ENCODE peak calls at places on chromosomes 4 and X, in seven cellular contexts. One of them, this sample, is unnamed. For H3K27me3, the result is how much of the 10 kb centered on the place peaks cover.

GRCh38 chr4:4506961-4507360 is 34.9 kb downstream of the STX18 start:
- DNase-seq in GM23248: no peak
- DNase-seq in SJSA1: no peak
- DNase-seq in PC-3: no peak
- DNase-seq in tibial artery: no peak
- DNase-seq in astrocyte: no peak
- DNase-seq in adrenal gland: no peak
- DNase-seq in this sample: no peak

GRCh38 chr4:67922697-67923096 is 38.9 kb upstream of the TMPRSS11D start:
- DNase-seq in GM23248: peak
- DNase-seq in SJSA1: no peak
- DNase-seq in PC-3: no peak
- DNase-seq in tibial artery: no peak
- DNase-seq in astrocyte: peak
- DNase-seq in adrenal gland: no peak
- DNase-seq in this sample: no peak

GRCh38 chr4:56671373-56671772 is 9.7 kb downstream of the HOPX start:
- DNase-seq in GM23248: no peak
- DNase-seq in SJSA1: no peak
- DNase-seq in PC-3: no peak
- DNase-seq in tibial artery: no peak
- DNase-seq in astrocyte: no peak
- DNase-seq in adrenal gland: no peak
- DNase-seq in this sample: no peak

GRCh38 chr4:163404570-163404969 is 60.9 kb downstream of the NPY5R start:
- DNase-seq in GM23248: no peak
- DNase-seq in SJSA1: no peak
- DNase-seq in PC-3: no peak
- DNase-seq in tibial artery: no peak
- DNase-seq in astrocyte: no peak
- DNase-seq in adrenal gland: no peak
- DNase-seq in this sample: no peak

GRCh38 chr4:147853706-147854105 is 121.8 kb downstream of the ARHGAP10 start:
- DNase-seq in GM23248: peak
- DNase-seq in SJSA1: no peak
- DNase-seq in PC-3: no peak
- DNase-seq in tibial artery: no peak
- DNase-seq in astrocyte: no peak
- DNase-seq in adrenal gland: no peak
- DNase-seq in this sample: no peak

GRCh38 chrX:123454712-123455431 is 270.8 kb downstream of the GRIA3 start:
- DNase-seq in GM23248: peak
- DNase-seq in SJSA1: no peak
- DNase-seq in PC-3: no peak
- DNase-seq in tibial artery: no peak
- DNase-seq in astrocyte: no peak
- DNase-seq in adrenal gland: no peak
- DNase-seq in this sample: no peak

GRCh38 chr4:113725963-113726362 is 35.6 kb downstream of the CAMK2D start:
- DNase-seq in GM23248: no peak
- DNase-seq in SJSA1: no peak
- DNase-seq in PC-3: no peak
- DNase-seq in tibial artery: no peak
- DNase-seq in astrocyte: no peak
- DNase-seq in adrenal gland: no peak
- DNase-seq in this sample: no peak

GRCh38 chr4:42809419-42810084 is 83.0 kb upstream of the GRXCR1 start:
- DNase-seq in GM23248: no peak
- DNase-seq in SJSA1: no peak
- DNase-seq in PC-3: no peak
- DNase-seq in tibial artery: no peak
- DNase-seq in astrocyte: no peak
- DNase-seq in adrenal gland: no peak
- DNase-seq in this sample: no peak

GRCh38 chr4:169971456-169972015 is 54.7 kb downstream of the MFAP3L start:
- DNase-seq in GM23248: peak
- DNase-seq in SJSA1: no peak
- DNase-seq in PC-3: no peak
- DNase-seq in tibial artery: peak
- DNase-seq in astrocyte: peak
- DNase-seq in adrenal gland: no peak
- DNase-seq in this sample: no peak

GRCh38 chr4:143599827-143600226 is 86.3 kb downstream of the SMARCA5 start:
- DNase-seq in GM23248: peak
- DNase-seq in SJSA1: no peak
- DNase-seq in PC-3: no peak
- DNase-seq in tibial artery: no peak
- DNase-seq in astrocyte: no peak
- DNase-seq in adrenal gland: no peak
- DNase-seq in this sample: no peak

GRCh38 chr4:76308548-76308947 is 2.0 kb downstream of the STBD1 start:
- DNase-seq in GM23248: no peak
- DNase-seq in SJSA1: no peak
- DNase-seq in PC-3: no peak
- DNase-seq in tibial artery: no peak
- DNase-seq in astrocyte: no peak
- DNase-seq in adrenal gland: no peak
- DNase-seq in this sample: no peak

GRCh38 chr4:114264877-114265291 is 285.4 kb upstream of the ARSJ start:
- DNase-seq in GM23248: peak
- DNase-seq in SJSA1: no peak
- DNase-seq in PC-3: peak
- DNase-seq in tibial artery: no peak
- DNase-seq in astrocyte: peak
- DNase-seq in adrenal gland: no peak
- DNase-seq in this sample: no peak

GRCh38 chr4:45100936-45101818 is 374.8 kb upstream of the GNPDA2 start:
- DNase-seq in GM23248: no peak
- DNase-seq in SJSA1: no peak
- DNase-seq in PC-3: no peak
- DNase-seq in tibial artery: no peak
- DNase-seq in astrocyte: no peak
- DNase-seq in adrenal gland: no peak
- DNase-seq in this sample: no peak

GRCh38 chr4:38765391-38765790 is 17.4 kb downstream of the TLR10 start:
- DNase-seq in GM23248: peak
- DNase-seq in SJSA1: no peak
- DNase-seq in PC-3: peak
- DNase-seq in tibial artery: no peak
- DNase-seq in astrocyte: peak
- DNase-seq in adrenal gland: no peak
- DNase-seq in this sample: peak

GRCh38 chrX:133005038-133005437 is 46.6 kb upstream of the HS6ST2 start:
- DNase-seq in GM23248: peak
- DNase-seq in SJSA1: no peak
- DNase-seq in PC-3: peak
- DNase-seq in tibial artery: no peak
- DNase-seq in astrocyte: peak
- DNase-seq in adrenal gland: no peak
- DNase-seq in this sample: no peak

GRCh38 chr4:146330392-146330791 is 116.1 kb downstream of the REELD1 start:
- DNase-seq in GM23248: peak
- DNase-seq in SJSA1: no peak
- DNase-seq in PC-3: peak
- DNase-seq in tibial artery: no peak
- DNase-seq in astrocyte: peak
- DNase-seq in adrenal gland: no peak
- DNase-seq in this sample: no peak

GRCh38 chrX:130704053-130705038 is 198.7 kb downstream of the ENOX2 start:
- DNase-seq in GM23248: peak
- DNase-seq in SJSA1: no peak
- DNase-seq in PC-3: peak
- DNase-seq in tibial artery: no peak
- DNase-seq in astrocyte: peak
- DNase-seq in adrenal gland: no peak
- DNase-seq in this sample: peak

GRCh38 chr4:92304073-92304472 is 307 bp downstream of the GRID2 start:
- DNase-seq in GM23248: no peak
- DNase-seq in SJSA1: no peak
- DNase-seq in PC-3: peak
- DNase-seq in tibial artery: no peak
- DNase-seq in astrocyte: no peak
- DNase-seq in adrenal gland: no peak
- DNase-seq in this sample: no peak

GRCh38 chr4:77002321-77002720 is 52.8 kb downstream of the SEPTIN11 start:
- DNase-seq in GM23248: no peak
- DNase-seq in SJSA1: no peak
- DNase-seq in PC-3: no peak
- DNase-seq in tibial artery: no peak
- DNase-seq in astrocyte: peak
- DNase-seq in adrenal gland: no peak
- DNase-seq in this sample: no peak

GRCh38 chr4:125043453-125043852 is 271.3 kb upstream of the FAT4 start:
- DNase-seq in GM23248: no peak
- DNase-seq in SJSA1: no peak
- DNase-seq in PC-3: no peak
- DNase-seq in tibial artery: no peak
- DNase-seq in astrocyte: peak
- DNase-seq in adrenal gland: no peak
- DNase-seq in this sample: no peak

GRCh38 chrX:16436348-16437188 is 213.4 kb upstream of the S100G start:
- DNase-seq in GM23248: peak
- DNase-seq in SJSA1: peak
- DNase-seq in PC-3: peak
- DNase-seq in tibial artery: peak
- DNase-seq in astrocyte: peak
- DNase-seq in adrenal gland: peak
- DNase-seq in this sample: peak

DNA sequence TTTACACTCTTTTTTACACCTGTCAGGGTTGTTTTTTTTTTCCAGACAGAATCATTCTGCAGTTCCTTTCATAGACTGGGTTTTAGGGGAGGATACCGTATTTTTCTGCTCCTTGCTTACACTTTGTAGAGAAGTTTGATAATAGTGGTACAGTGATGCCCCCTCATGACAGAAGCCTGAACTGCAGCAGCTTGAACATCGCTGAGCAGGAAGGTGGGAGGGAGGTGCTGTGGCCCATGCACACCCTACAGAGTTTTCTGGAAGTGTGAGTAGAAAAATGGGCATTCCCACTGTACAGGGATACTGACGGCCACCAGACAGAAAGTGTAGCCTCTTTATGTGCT is 54.5 kb downstream of the RAB40A start:
- DNase-seq in GM23248: peak
- DNase-seq in SJSA1: peak
- DNase-seq in PC-3: peak
- DNase-seq in tibial artery: peak
- DNase-seq in astrocyte: peak
- DNase-seq in adrenal gland: peak
- DNase-seq in this sample: peak
- H3K27me3 ChIP-seq in GM23248: under half
- H3K27me3 ChIP-seq in SJSA1: under half
- H3K27me3 ChIP-seq in PC-3: under half
- H3K27me3 ChIP-seq in tibial artery: under half
- H3K27me3 ChIP-seq in astrocyte: under half
- H3K27me3 ChIP-seq in adrenal gland: under half
- H3K27me3 ChIP-seq in this sample: under half

GRCh38 chr4:185500035-185500434 is 28.5 kb upstream of the CCDC110 start:
- DNase-seq in GM23248: no peak
- DNase-seq in SJSA1: no peak
- DNase-seq in PC-3: no peak
- DNase-seq in tibial artery: no peak
- DNase-seq in astrocyte: no peak
- DNase-seq in adrenal gland: no peak
- DNase-seq in this sample: no peak
- H3K4me3 ChIP-seq in GM23248: no peak
- H3K4me3 ChIP-seq in SJSA1: no peak
- H3K4me3 ChIP-seq in PC-3: no peak
- H3K4me3 ChIP-seq in tibial artery: no peak
- H3K4me3 ChIP-seq in astrocyte: no peak
- H3K4me3 ChIP-seq in adrenal gland: no peak
- H3K4me3 ChIP-seq in this sample: no peak

GRCh38 chr4:8102831-8103230 is 55.8 kb downstream of the ABLIM2 start:
- DNase-seq in GM23248: no peak
- DNase-seq in SJSA1: no peak
- DNase-seq in PC-3: no peak
- DNase-seq in tibial artery: no peak
- DNase-seq in astrocyte: no peak
- DNase-seq in adrenal gland: no peak
- DNase-seq in this sample: no peak

GRCh38 chr4:8103421-8103820 is 55.2 kb downstream of the ABLIM2 start:
- DNase-seq in GM23248: no peak
- DNase-seq in SJSA1: no peak
- DNase-seq in PC-3: no peak
- DNase-seq in tibial artery: no peak
- DNase-seq in astrocyte: no peak
- DNase-seq in adrenal gland: no peak
- DNase-seq in this sample: no peak

GRCh38 chr4:8105303-8106100 is 53.1 kb downstream of the ABLIM2 start:
- DNase-seq in GM23248: no peak
- DNase-seq in SJSA1: no peak
- DNase-seq in PC-3: no peak
- DNase-seq in tibial artery: no peak
- DNase-seq in astrocyte: no peak
- DNase-seq in adrenal gland: no peak
- DNase-seq in this sample: no peak

GRCh38 chr4:8104491-8105302 is 53.9 kb downstream of the ABLIM2 start:
- DNase-seq in GM23248: no peak
- DNase-seq in SJSA1: no peak
- DNase-seq in PC-3: no peak
- DNase-seq in tibial artery: no peak
- DNase-seq in astrocyte: no peak
- DNase-seq in adrenal gland: no peak
- DNase-seq in this sample: no peak

GRCh38 chr4:8103991-8104390 is 54.6 kb downstream of the ABLIM2 start:
- DNase-seq in GM23248: no peak
- DNase-seq in SJSA1: no peak
- DNase-seq in PC-3: no peak
- DNase-seq in tibial artery: no peak
- DNase-seq in astrocyte: no peak
- DNase-seq in adrenal gland: no peak
- DNase-seq in this sample: no peak
- H3K27me3 ChIP-seq in GM23248: half or more
- H3K27me3 ChIP-seq in SJSA1: half or more
- H3K27me3 ChIP-seq in PC-3: under half
- H3K27me3 ChIP-seq in tibial artery: under half
- H3K27me3 ChIP-seq in astrocyte: under half
- H3K27me3 ChIP-seq in adrenal gland: under half
- H3K27me3 ChIP-seq in this sample: under half

GRCh38 chrX:30577362-30577961 is at the start of gene TASL:
- DNase-seq in GM23248: no peak
- DNase-seq in SJSA1: no peak
- DNase-seq in PC-3: no peak
- DNase-seq in tibial artery: no peak
- DNase-seq in astrocyte: no peak
- DNase-seq in adrenal gland: no peak
- DNase-seq in this sample: no peak

GRCh38 chrX:30572678-30573077 is 4.9 kb downstream of the TASL start:
- DNase-seq in GM23248: no peak
- DNase-seq in SJSA1: no peak
- DNase-seq in PC-3: no peak
- DNase-seq in tibial artery: no peak
- DNase-seq in astrocyte: no peak
- DNase-seq in adrenal gland: no peak
- DNase-seq in this sample: no peak

GRCh38 chrX:30573125-30573524 is 4.4 kb downstream of the TASL start:
- DNase-seq in GM23248: no peak
- DNase-seq in SJSA1: no peak
- DNase-seq in PC-3: no peak
- DNase-seq in tibial artery: no peak
- DNase-seq in astrocyte: no peak
- DNase-seq in adrenal gland: no peak
- DNase-seq in this sample: no peak

GRCh38 chrX:30580641-30581040 is 3.1 kb upstream of the TASL start:
- DNase-seq in GM23248: no peak
- DNase-seq in SJSA1: no peak
- DNase-seq in PC-3: no peak
- DNase-seq in tibial artery: no peak
- DNase-seq in astrocyte: no peak
- DNase-seq in adrenal gland: no peak
- DNase-seq in this sample: no peak

GRCh38 chrX:30576881-30577280 is 685 bp downstream of the TASL start:
- DNase-seq in GM23248: no peak
- DNase-seq in SJSA1: no peak
- DNase-seq in PC-3: no peak
- DNase-seq in tibial artery: no peak
- DNase-seq in astrocyte: no peak
- DNase-seq in adrenal gland: no peak
- DNase-seq in this sample: no peak
- H3K4me3 ChIP-seq in GM23248: no peak
- H3K4me3 ChIP-seq in SJSA1: no peak
- H3K4me3 ChIP-seq in PC-3: no peak
- H3K4me3 ChIP-seq in tibial artery: no peak
- H3K4me3 ChIP-seq in astrocyte: no peak
- H3K4me3 ChIP-seq in adrenal gland: no peak
- H3K4me3 ChIP-seq in this sample: no peak

This sample was measured in brain microvascular endothelial cell.